ENCODE peak calls at places on chromosomes 4 and X, in four cellular contexts. One of them, this sample, is unnamed.

GRCh38 chr4:120555058-120555457 is 367.5 kb downstream of the PRDM5 start:
- DNase-seq in GM12878: no peak
- DNase-seq in HepG2: no peak
- DNase-seq in K562: no peak
- DNase-seq in this sample: no peak

GRCh38 chr4:18608910-18609525 is 587.5 kb upstream of the LCORL start:
- DNase-seq in GM12878: no peak
- DNase-seq in HepG2: peak
- DNase-seq in K562: no peak
- DNase-seq in this sample: no peak

GRCh38 chr4:81632581-81633247 is 161.0 kb upstream of the RASGEF1B start:
- DNase-seq in GM12878: no peak
- DNase-seq in HepG2: no peak
- DNase-seq in K562: no peak
- DNase-seq in this sample: no peak

GRCh38 chrX:10518073-10518472 is 102.3 kb downstream of the MID1 start:
- DNase-seq in GM12878: no peak
- DNase-seq in HepG2: peak
- DNase-seq in K562: no peak
- DNase-seq in this sample: no peak

GRCh38 chr4:159451006-159451405 is 348.1 kb downstream of the RAPGEF2 start:
- DNase-seq in GM12878: no peak
- DNase-seq in HepG2: no peak
- DNase-seq in K562: no peak
- DNase-seq in this sample: no peak

GRCh38 chr4:147049940-147050852 is 104.5 kb upstream of the TTC29 start:
- DNase-seq in GM12878: no peak
- DNase-seq in HepG2: no peak
- DNase-seq in K562: no peak
- DNase-seq in this sample: no peak

GRCh38 chr4:145829629-145830395 is 108.8 kb downstream of the ZNF827 start:
- DNase-seq in GM12878: no peak
- DNase-seq in HepG2: no peak
- DNase-seq in K562: no peak
- DNase-seq in this sample: no peak

GRCh38 chr4:34323549-34324325 is 1920.6 kb downstream of the ARAP2 start:
- DNase-seq in GM12878: no peak
- DNase-seq in HepG2: no peak
- DNase-seq in K562: no peak
- DNase-seq in this sample: no peak

GRCh38 chr4:174534461-174534860 is 12.2 kb upstream of the HPGD start:
- DNase-seq in GM12878: no peak
- DNase-seq in HepG2: no peak
- DNase-seq in K562: no peak
- DNase-seq in this sample: no peak

GRCh38 chr4:123346330-123346940 is 50.2 kb upstream of the SPRY1 start:
- DNase-seq in GM12878: no peak
- DNase-seq in HepG2: no peak
- DNase-seq in K562: no peak
- DNase-seq in this sample: no peak

GRCh38 chr4:158770671-158771070 is 1.8 kb downstream of the FNIP2 start:
- DNase-seq in GM12878: no peak
- DNase-seq in HepG2: no peak
- DNase-seq in K562: no peak
- DNase-seq in this sample: no peak

GRCh38 chr4:13597141-13597540 is 30.4 kb downstream of the BOD1L1 start:
- DNase-seq in GM12878: no peak
- DNase-seq in HepG2: peak
- DNase-seq in K562: no peak
- DNase-seq in this sample: no peak

GRCh38 chr4:13601060-13601459 is 26.5 kb downstream of the BOD1L1 start:
- DNase-seq in GM12878: peak
- DNase-seq in HepG2: no peak
- DNase-seq in K562: no peak
- DNase-seq in this sample: no peak

GRCh38 chr4:13601848-13602247 is 25.7 kb downstream of the BOD1L1 start:
- DNase-seq in GM12878: no peak
- DNase-seq in HepG2: no peak
- DNase-seq in K562: no peak
- DNase-seq in this sample: no peak

GRCh38 chr4:13597604-13598003 is 29.9 kb downstream of the BOD1L1 start:
- DNase-seq in GM12878: no peak
- DNase-seq in HepG2: no peak
- DNase-seq in K562: no peak
- DNase-seq in this sample: no peak

GRCh38 chr4:13599159-13599558 is 28.4 kb downstream of the BOD1L1 start:
- DNase-seq in GM12878: no peak
- DNase-seq in HepG2: no peak
- DNase-seq in K562: peak
- DNase-seq in this sample: peak
- TF ChIP-seq CBFB in GM12878: no peak
- TF ChIP-seq CBFB in HepG2: no peak
- TF ChIP-seq CBFB in K562: no peak
- TF ChIP-seq CBFB in this sample: no peak

GRCh38 chrX:133373366-133374079 is 41.8 kb downstream of the GPC4 start:
- DNase-seq in GM12878: no peak
- DNase-seq in HepG2: no peak
- DNase-seq in K562: no peak
- DNase-seq in this sample: no peak
- TF ChIP-seq USF2 in GM12878: no peak
- TF ChIP-seq USF2 in HepG2: no peak
- TF ChIP-seq USF2 in K562: no peak
- TF ChIP-seq USF2 in this sample: no peak

GRCh38 chr4:131348258-131348657 is 1800.8 kb upstream of the PCDH10 start:
- DNase-seq in GM12878: peak
- DNase-seq in HepG2: no peak
- DNase-seq in K562: no peak
- DNase-seq in this sample: no peak
- TF ChIP-seq CBFB in GM12878: no peak
- TF ChIP-seq CBFB in HepG2: no peak
- TF ChIP-seq CBFB in K562: no peak
- TF ChIP-seq CBFB in this sample: no peak

DNA sequence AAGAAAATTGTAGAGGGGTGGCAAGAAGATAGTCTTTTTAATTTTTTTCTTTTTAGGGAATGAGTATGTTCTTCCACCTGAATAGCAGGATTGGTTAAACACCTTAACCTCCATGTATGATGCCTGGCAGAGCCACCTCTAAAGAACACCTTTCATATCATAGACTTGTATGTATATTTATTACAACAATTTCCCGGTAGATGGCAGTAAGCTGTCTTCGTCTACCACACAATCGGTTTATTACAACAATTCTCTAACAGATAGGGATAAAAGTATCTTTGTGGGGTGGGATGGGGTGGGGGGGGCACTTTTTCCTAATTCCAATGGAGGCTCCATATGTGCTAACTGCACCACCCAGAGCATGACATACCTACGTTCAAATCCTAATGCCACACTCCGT is 255.5 kb downstream of the LDB2 start:
- DNase-seq in GM12878: no peak
- DNase-seq in HepG2: peak
- DNase-seq in K562: peak
- DNase-seq in this sample: no peak
- TF ChIP-seq USF2 in GM12878: no peak
- TF ChIP-seq USF2 in HepG2: no peak
- TF ChIP-seq USF2 in K562: no peak
- TF ChIP-seq USF2 in this sample: no peak